ENCODE peak calls at places on chromosomes 6 and 20, in seven cellular contexts. B is EL, O is HS-27A, S is LoVo, A is RWPE2, Q is neural progenitor cell, U is COR-L47. E is an unnamed sample.

GRCh38 chr20:25310268-25310920 is 62.5 kb downstream of the PYGB start:
- DNase-seq in B (peak), O (peak), S (peak), A (peak), Q (peak), U (peak), E (peak)

GRCh38 chr6:32627249-32627648 is 10.0 kb upstream of the HLA-DQA1 start:
- DNase-seq in B (no peak), O (no peak), S (no peak), A (no peak), Q (no peak), U (no peak), E (no peak)

GRCh38 chr6:158803733-158804143 is 15.4 kb downstream of the EZR start:
- DNase-seq in B (peak), O (no peak), S (no peak), A (no peak), Q (peak), U (no peak), E (no peak)

GRCh38 chr20:58048096-58048702 is 180.3 kb downstream of the ANKRD60 start:
- DNase-seq in B (peak), O (no peak), S (peak), A (no peak), Q (peak), U (no peak), E (peak)

GRCh38 chr6:165636415-165637048 is 26.5 kb downstream of the PDE10A start:
- DNase-seq in B (no peak), O (no peak), S (no peak), A (no peak), Q (peak), U (no peak), E (no peak)

GRCh38 chr6:151916680-151917164 is 109.2 kb downstream of the ESR1 start:
- DNase-seq in B (peak), O (peak), S (no peak), A (peak), Q (no peak), U (no peak), E (no peak)

GRCh38 chr6:53735896-53736295 is 58.9 kb upstream of the LRRC1 start:
- DNase-seq in B (no peak), O (no peak), S (no peak), A (no peak), Q (no peak), U (no peak), E (no peak)

GRCh38 chr6:40937491-40937890 is 101.5 kb downstream of the UNC5CL start:
- DNase-seq in B (peak), O (no peak), S (no peak), A (no peak), Q (no peak), U (no peak), E (no peak)

GRCh38 chr6:3325210-3325609 is 66.5 kb downstream of the PSMG4 start:
- DNase-seq in B (peak), O (no peak), S (no peak), A (no peak), Q (no peak), U (no peak), E (no peak)

GRCh38 chr6:163347021-163347446 is 67.5 kb upstream of the QKI start:
- DNase-seq in B (peak), O (no peak), S (no peak), A (no peak), Q (peak), U (no peak), E (no peak)

GRCh38 chr6:137165375-137166246 is 7.8 kb downstream of the IL22RA2 start:
- DNase-seq in B (no peak), O (no peak), S (no peak), A (no peak), Q (no peak), U (no peak), E (no peak)

GRCh38 chr6:11083491-11083890 is 10.1 kb upstream of the SMIM13 start:
- DNase-seq in B (peak), O (peak), S (no peak), A (no peak), Q (no peak), U (no peak), E (no peak)

GRCh38 chr20:17618673-17619013 is 48.8 kb downstream of the DSTN start:
- DNase-seq in B (no peak), O (no peak), S (no peak), A (no peak), Q (no peak), U (no peak), E (no peak)

GRCh38 chr6:98787961-98788360 is 46.4 kb upstream of the POU3F2 start:
- DNase-seq in B (no peak), O (no peak), S (no peak), A (no peak), Q (peak), U (no peak), E (no peak)

GRCh38 chr20:4161447-4162251 is 146.3 kb upstream of the RNF24 start:
- DNase-seq in B (no peak), O (no peak), S (peak), A (peak), Q (no peak), U (peak), E (no peak)

GRCh38 chr6:89122625-89123024 is 4.8 kb upstream of the SRSF12 start:
- DNase-seq in B (peak), O (no peak), S (peak), A (no peak), Q (peak), U (peak), E (no peak)

GRCh38 chr20:6008254-6008653 is 45.6 kb downstream of the LRRN4 start:
- DNase-seq in B (peak), O (peak), S (peak), A (peak), Q (peak), U (no peak), E (no peak)

GRCh38 chr6:100432136-100432535 is 32.6 kb downstream of the SIM1 start:
- DNase-seq in B (no peak), O (no peak), S (no peak), A (no peak), Q (no peak), U (no peak), E (no peak)

GRCh38 chr20:33893314-33893713 is 82.2 kb downstream of the CHMP4B start:
- DNase-seq in B (peak), O (peak), S (no peak), A (no peak), Q (no peak), U (no peak), E (no peak)

GRCh38 chr6:42659806-42660205 is 62.6 kb downstream of the PRPH2 start:
- DNase-seq in B (no peak), O (no peak), S (no peak), A (no peak), Q (no peak), U (no peak), E (no peak)

GRCh38 chr6:132081338-132081737 is 130.2 kb upstream of the CCN2 start:
- DNase-seq in B (no peak), O (no peak), S (no peak), A (no peak), Q (no peak), U (no peak), E (no peak)

GRCh38 chr6:6676910-6677441 is 88.5 kb downstream of the LY86 start:
- DNase-seq in B (peak), O (peak), S (peak), A (no peak), Q (peak), U (peak), E (peak)

GRCh38 chr6:20377623-20378265 is 23.9 kb upstream of the E2F3 start:
- DNase-seq in B (peak), O (peak), S (no peak), A (no peak), Q (no peak), U (no peak), E (no peak)

GRCh38 chr6:142756215-142756630 is 188.8 kb downstream of the HIVEP2 start:
- DNase-seq in B (peak), O (peak), S (peak), A (no peak), Q (no peak), U (no peak), E (no peak)

GRCh38 chr20:50762435-50763201 is 31.2 kb downstream of the PARD6B start:
- DNase-seq in B (peak), O (no peak), S (no peak), A (peak), Q (no peak), U (no peak), E (no peak)

GRCh38 chr6:47097092-47097945 is 55.2 kb upstream of the ADGRF1 start:
- DNase-seq in B (peak), O (no peak), S (peak), A (no peak), Q (peak), U (peak), E (peak)

GRCh38 chr6:84013931-84014330 is 19.6 kb upstream of the MRAP2 start:
- DNase-seq in B (no peak), O (no peak), S (no peak), A (no peak), Q (no peak), U (no peak), E (no peak)

GRCh38 chr6:12401200-12401599 is 111.0 kb downstream of the EDN1 start:
- DNase-seq in B (no peak), O (no peak), S (no peak), A (no peak), Q (no peak), U (no peak), E (no peak)

GRCh38 chr6:19135706-19136105 is 701.5 kb upstream of the ID4 start:
- DNase-seq in B (no peak), O (no peak), S (no peak), A (no peak), Q (no peak), U (no peak), E (no peak)

GRCh38 chr6:164020142-164020541 is 605.6 kb downstream of the QKI start:
- DNase-seq in B (no peak), O (no peak), S (no peak), A (no peak), Q (no peak), U (no peak), E (no peak)

GRCh38 chr6:82364087-82365010 is 732 bp downstream of the TPBG start:
- DNase-seq in B (peak), O (peak), S (peak), A (peak), Q (peak), U (peak), E (no peak)

GRCh38 chr20:35603695-35604443 is 11.8 kb upstream of the SPAG4 start:
- DNase-seq in B (no peak), O (no peak), S (no peak), A (peak), Q (no peak), U (no peak), E (no peak)

GRCh38 chr20:60242836-60243520 is 284.8 kb downstream of the CDH26 start:
- DNase-seq in B (peak), O (peak), S (no peak), A (no peak), Q (no peak), U (no peak), E (no peak)

GRCh38 chr20:23671479-23671878 is 17.4 kb downstream of the CST4 start:
- DNase-seq in B (no peak), O (no peak), S (no peak), A (no peak), Q (no peak), U (no peak), E (no peak)

GRCh38 chr6:41182069-41183034 is 18.6 kb downstream of the TREML2 start:
- DNase-seq in B (peak), O (peak), S (peak), A (no peak), Q (peak), U (peak), E (peak)

GRCh38 chr20:63102720-63103375 is 96.1 kb upstream of the BHLHE23 start:
- DNase-seq in B (peak), O (no peak), S (peak), A (peak), Q (peak), U (peak), E (no peak)

GRCh38 chr6:168272379-168273011 is 47.1 kb downstream of the DACT2 start:
- DNase-seq in B (no peak), O (no peak), S (no peak), A (no peak), Q (peak), U (no peak), E (no peak)

GRCh38 chr6:74068945-74069570 is 373.1 kb downstream of the CD109 start:
- DNase-seq in B (peak), O (no peak), S (no peak), A (no peak), Q (no peak), U (no peak), E (no peak)